ENCODE peak calls at places on chromosome 10, in seven cellular contexts. Q, T, N, L, V, U and E are unnamed samples.

GRCh38 chr10:46106410-46107255 is 60.6 kb upstream of the MSMB start:
- DNase-seq in Q (peak), T (peak), L (peak), V (peak), U (peak), N (peak), E (no peak)

GRCh38 chr10:115606081-115606480 is 512.9 kb downstream of the ATRNL1 start:
- DNase-seq in Q (no peak), T (no peak), V (no peak), L (no peak), N (no peak), U (no peak), E (no peak)

GRCh38 chr10:73887038-73888015 is 13.0 kb upstream of the CAMK2G start:
- DNase-seq in N (no peak), U (peak), Q (peak), T (no peak), L (peak), V (peak), E (peak)

GRCh38 chr10:119762805-119763798 is 37.3 kb downstream of the INPP5F start:
- DNase-seq in Q (no peak), U (no peak), V (no peak), T (no peak), L (no peak), N (no peak), E (no peak)

GRCh38 chr10:90862908-90863514 is 5.2 kb upstream of the HTR7 start:
- DNase-seq in N (no peak), L (peak), V (peak), Q (peak), T (peak), U (peak), E (no peak)

GRCh38 chr10:127506094-127506493 is 43.0 kb upstream of the NPS start:
- DNase-seq in Q (peak), U (peak), V (no peak), N (no peak), L (peak), T (no peak), E (no peak)

GRCh38 chr10:91909178-91909677 is at the start of gene FGFBP3:
- DNase-seq in L (peak), T (no peak), V (peak), N (peak), U (peak), Q (peak), E (no peak)

GRCh38 chr10:103932996-103933395 is 15.0 kb upstream of the STN1 start:
- DNase-seq in T (no peak), V (no peak), N (no peak), U (no peak), Q (no peak), L (no peak), E (no peak)

GRCh38 chr10:68559872-68560200 is 301 bp upstream of the TET1 start:
- DNase-seq in L (no peak), V (peak), U (no peak), Q (no peak), N (no peak), T (no peak), E (no peak)

GRCh38 chr10:33066558-33067236 is 108.7 kb upstream of the ITGB1 start:
- DNase-seq in V (peak), Q (peak), L (peak), N (no peak), T (no peak), U (peak), E (no peak)

GRCh38 chr10:69895759-69896158 is 94.1 kb downstream of the COL13A1 start:
- DNase-seq in T (no peak), U (peak), N (no peak), Q (peak), L (peak), V (peak), E (no peak)

GRCh38 chr10:2399482-2399881 is 662.2 kb upstream of the ADARB2 start:
- DNase-seq in T (no peak), Q (no peak), L (no peak), N (no peak), U (no peak), V (no peak), E (no peak)

GRCh38 chr10:8638088-8638672 is 583.7 kb downstream of the GATA3 start:
- DNase-seq in Q (no peak), U (no peak), V (no peak), N (no peak), L (no peak), T (no peak), E (no peak)

GRCh38 chr10:49742683-49743463 is 19.2 kb downstream of the OGDHL start:
- DNase-seq in U (no peak), L (no peak), N (peak), T (no peak), Q (no peak), V (no peak), E (no peak)

GRCh38 chr10:80486785-80487421 is 32.8 kb downstream of the TSPAN14 start:
- DNase-seq in V (no peak), Q (no peak), L (no peak), T (no peak), N (no peak), U (no peak), E (no peak)

GRCh38 chr10:79090134-79090803 is 21.5 kb downstream of the ZMIZ1 start:
- DNase-seq in T (no peak), U (peak), Q (no peak), L (no peak), V (peak), N (no peak), E (no peak)

GRCh38 chr10:79203833-79204232 is 135.1 kb downstream of the ZMIZ1 start:
- DNase-seq in L (no peak), T (no peak), U (no peak), N (no peak), V (no peak), Q (no peak), E (no peak)

GRCh38 chr10:99521474-99522077 is 11.2 kb upstream of the NKX2-3 start:
- DNase-seq in V (no peak), U (no peak), Q (no peak), N (peak), L (no peak), T (no peak), E (no peak)

GRCh38 chr10:6044651-6045599 is 17.2 kb downstream of the IL2RA start:
- DNase-seq in T (peak), N (peak), L (no peak), V (no peak), Q (no peak), U (no peak), E (no peak)

GRCh38 chr10:73366381-73367298 is 8.0 kb upstream of the CFAP70 start:
- DNase-seq in L (no peak), V (no peak), Q (no peak), U (no peak), T (no peak), N (no peak), E (no peak)

GRCh38 chr10:107813396-107813795 is 648.9 kb upstream of the SORCS1 start:
- DNase-seq in U (no peak), V (no peak), N (no peak), Q (no peak), T (no peak), L (no peak), E (no peak)

GRCh38 chr10:79146611-79147130 is 77.9 kb downstream of the ZMIZ1 start:
- DNase-seq in L (peak), U (no peak), Q (peak), N (no peak), V (peak), T (no peak), E (no peak)

GRCh38 chr10:104456817-104457657 is 103.4 kb downstream of the CFAP58 start:
- DNase-seq in Q (no peak), U (no peak), L (no peak), N (no peak), T (no peak), V (no peak), E (no peak)

GRCh38 chr10:16728266-16728665 is 89.0 kb downstream of the RSU1 start:
- DNase-seq in Q (no peak), L (peak), V (no peak), N (no peak), U (no peak), T (no peak), E (no peak)

GRCh38 chr10:79158402-79159097 is 89.8 kb downstream of the ZMIZ1 start:
- DNase-seq in V (no peak), T (no peak), U (no peak), Q (no peak), N (no peak), L (no peak), E (no peak)

GRCh38 chr10:110273474-110273873 is 31.2 kb downstream of the SMNDC1 start:
- DNase-seq in Q (peak), U (peak), V (peak), N (no peak), T (peak), L (peak), E (peak)

GRCh38 chr10:77582710-77583115 is 54.9 kb downstream of the KCNMA1 start:
- DNase-seq in U (peak), T (no peak), L (peak), N (no peak), Q (peak), V (peak), E (no peak)

GRCh38 chr10:48476279-48476982 is 128.4 kb downstream of the ARHGAP22 start:
- DNase-seq in U (peak), V (no peak), Q (no peak), L (no peak), T (no peak), N (peak), E (no peak)

GRCh38 chr10:72106896-72107295 is 18.5 kb upstream of the SPOCK2 start:
- DNase-seq in N (no peak), L (no peak), T (no peak), Q (no peak), V (no peak), U (no peak), E (no peak)

GRCh38 chr10:7070950-7071349 is 339.9 kb downstream of the SFMBT2 start:
- DNase-seq in L (no peak), T (no peak), N (no peak), U (no peak), Q (no peak), V (no peak), E (no peak)
- TF ChIP-seq CTCF in L (no peak), T (no peak), N (no peak), U (no peak), Q (no peak), V (no peak), E (no peak)

GRCh38 chr10:29529146-29529545 is 105.6 kb downstream of the SVIL start:
- DNase-seq in U (no peak), V (no peak), Q (no peak), T (no peak), L (no peak), N (no peak), E (no peak)
- TF ChIP-seq CTCF in U (no peak), V (no peak), Q (no peak), T (no peak), L (no peak), N (peak), E (no peak)

GRCh38 chr10:125564570-125564969 is 118.4 kb downstream of the TEX36 start:
- DNase-seq in N (no peak), Q (no peak), U (no peak), V (no peak), T (no peak), L (no peak), E (no peak)

GRCh38 chr10:125559210-125559609 is 123.8 kb downstream of the TEX36 start:
- DNase-seq in V (no peak), L (no peak), Q (no peak), T (no peak), U (no peak), N (no peak), E (no peak)

GRCh38 chr10:125560947-125561346 is 122.0 kb downstream of the TEX36 start:
- DNase-seq in T (no peak), U (no peak), Q (no peak), L (no peak), N (no peak), V (no peak), E (no peak)

GRCh38 chr10:125567529-125567928 is 115.4 kb downstream of the TEX36 start:
- DNase-seq in V (no peak), U (no peak), Q (no peak), L (no peak), T (no peak), N (no peak), E (no peak)

DNA sequence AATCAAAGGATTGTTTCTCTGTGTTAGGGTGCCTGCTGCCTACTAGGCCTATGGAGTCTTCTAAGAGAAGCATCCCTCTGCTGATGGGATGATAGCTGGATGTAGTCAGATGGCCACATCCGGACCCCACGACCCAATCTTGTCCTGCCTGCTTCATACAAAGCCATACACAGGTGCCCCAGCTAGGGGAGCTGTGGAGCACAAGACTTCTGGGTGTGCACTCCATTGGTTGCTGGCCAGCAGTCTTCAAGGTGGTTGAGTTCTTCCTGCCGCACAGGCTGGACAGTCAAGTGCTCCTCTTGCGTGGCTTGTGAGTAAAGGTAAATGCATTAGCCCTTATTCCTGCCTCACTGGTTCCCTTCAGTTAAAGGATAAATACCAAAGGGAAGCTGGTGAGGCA is 120.2 kb downstream of the TEX36 start:
- DNase-seq in V (no peak), U (no peak), N (peak), L (no peak), Q (no peak), T (no peak), E (no peak)
- TF ChIP-seq CTCF in V (no peak), U (no peak), N (peak), L (no peak), Q (no peak), T (no peak), E (no peak)

DNA sequence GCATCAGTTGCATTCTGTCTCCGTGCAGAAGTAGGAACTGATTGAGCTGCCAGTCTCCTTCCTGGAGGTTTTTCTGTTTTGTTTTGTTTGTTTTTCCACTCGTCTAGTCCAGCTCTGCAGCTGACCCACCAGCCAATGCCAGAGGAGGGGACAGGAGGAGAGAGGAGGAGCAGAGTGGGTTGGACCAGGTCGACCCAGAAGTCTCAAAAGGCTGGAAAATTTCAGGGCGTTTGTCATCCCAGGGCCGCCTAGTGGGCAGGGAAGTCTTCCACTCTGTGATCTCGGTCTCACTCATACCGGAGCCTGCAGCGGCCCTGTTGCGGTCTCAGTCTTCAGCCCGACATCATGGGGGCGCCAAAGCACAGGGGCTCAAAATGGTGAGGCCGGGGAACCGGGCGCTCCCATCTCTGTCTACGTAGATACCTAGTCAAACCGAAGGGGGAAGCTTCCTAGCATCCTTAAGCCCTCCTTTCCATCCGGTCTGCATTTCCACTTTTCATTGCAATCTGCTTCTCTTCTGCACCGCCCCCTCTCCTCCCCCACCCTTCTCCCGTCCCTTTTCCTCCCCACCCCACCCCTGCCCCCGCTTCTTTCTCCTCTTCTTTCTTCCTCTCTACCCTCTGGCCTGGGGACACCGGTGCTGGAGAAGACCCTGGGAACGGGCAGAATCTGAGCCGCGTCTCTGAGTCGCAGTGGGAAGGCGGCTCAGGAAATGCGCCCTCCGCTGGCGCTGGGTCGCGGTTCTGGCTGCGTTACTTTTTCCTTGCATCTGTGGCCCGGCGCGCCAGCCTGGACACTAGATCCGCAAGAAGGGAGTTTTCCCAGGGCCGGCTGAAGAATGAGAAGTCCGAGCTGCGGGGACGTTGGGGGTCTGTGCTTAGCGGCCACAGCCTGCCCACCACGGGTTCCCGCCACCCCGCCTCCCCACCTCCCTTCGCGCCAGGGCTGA is 16.2 kb upstream of the PAX2 start:
- DNase-seq in N (peak), T (no peak), Q (peak), L (peak), U (peak), V (peak), E (no peak)
- TF ChIP-seq CTCF in N (peak), T (peak), Q (no peak), L (peak), U (peak), V (peak), E (no peak)

GRCh38 chr10:123284022-123284421 is 129.8 kb downstream of the BUB3 start:
- DNase-seq in V (no peak), N (no peak), U (no peak), L (no peak), Q (no peak), T (no peak), E (no peak)
- TF ChIP-seq CTCF in V (no peak), N (peak), U (no peak), L (no peak), Q (peak), T (no peak), E (no peak)

GRCh38 chr10:4765428-4765827 is 60.6 kb upstream of the AKR1E2 start:
- DNase-seq in N (no peak), T (no peak), U (no peak), L (peak), Q (peak), V (peak), E (no peak)

GRCh38 chr10:4763513-4763912 is 62.5 kb upstream of the AKR1E2 start:
- DNase-seq in V (no peak), N (no peak), U (no peak), Q (no peak), T (no peak), L (no peak), E (no peak)

GRCh38 chr10:4766449-4766848 is 59.6 kb upstream of the AKR1E2 start:
- DNase-seq in N (no peak), V (peak), L (peak), Q (peak), T (no peak), U (peak), E (no peak)

GRCh38 chr10:4767033-4767814 is 58.8 kb upstream of the AKR1E2 start:
- DNase-seq in T (no peak), N (no peak), L (peak), Q (peak), U (peak), V (peak), E (no peak)

DNA sequence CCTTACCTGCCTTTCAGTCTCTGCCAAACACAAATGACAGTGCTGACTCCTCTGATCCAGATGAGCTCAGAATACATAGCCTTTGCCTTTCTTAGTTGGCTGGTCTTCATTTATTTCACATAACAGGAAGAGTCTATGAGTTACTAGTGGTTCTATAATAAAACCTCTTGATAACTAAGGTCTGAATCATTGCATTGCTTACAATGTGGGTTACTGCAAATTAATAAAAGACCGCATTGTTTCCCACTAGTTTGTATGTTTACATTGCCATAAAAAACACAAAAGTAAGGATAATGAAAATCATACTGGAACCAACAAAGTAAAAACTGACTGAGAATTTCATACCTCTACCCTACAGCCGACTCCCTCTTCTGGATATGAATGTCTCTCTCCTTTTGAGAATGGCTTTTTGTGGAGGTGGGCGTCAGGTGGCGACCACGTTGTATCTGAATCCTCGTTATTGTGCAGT is 62.0 kb upstream of the AKR1E2 start:
- DNase-seq in N (no peak), U (peak), V (peak), L (peak), Q (peak), T (no peak), E (no peak)
- TF ChIP-seq CTCF in N (no peak), U (peak), V (peak), L (no peak), Q (peak), T (no peak), E (no peak)

GRCh38 chr10:132183046-132183445 is 3.7 kb upstream of the DPYSL4 start:
- DNase-seq in T (no peak), U (no peak), Q (no peak), N (no peak), V (no peak), L (no peak), E (no peak)
- TF ChIP-seq CTCF in T (no peak), U (no peak), Q (no peak), N (no peak), V (no peak), L (no peak), E (no peak)

GRCh38 chr10:65325913-65326312 is 1599.9 kb upstream of the LRRTM3 start:
- DNase-seq in U (no peak), T (no peak), N (peak), L (no peak), V (no peak), Q (no peak), E (no peak)
- TF ChIP-seq CTCF in U (no peak), T (no peak), N (no peak), L (no peak), V (no peak), Q (no peak), E (no peak)

GRCh38 chr10:123897146-123897545 is 5.5 kb upstream of the CPXM2 start:
- DNase-seq in Q (no peak), N (no peak), V (no peak), T (no peak), U (no peak), L (no peak), E (no peak)
- TF ChIP-seq CTCF in Q (peak), N (peak), V (peak), T (peak), U (no peak), L (no peak), E (no peak)